ENCODE peak calls at places on chromosomes 5 and 9, in four cellular contexts. M is substantia nigra, L is DMS 273 treated with DMSO at 0.1 percent for 48 hours, Y is H4. P is an unnamed sample.

GRCh38 chr9:121698627-121699270 is 47.3 kb downstream of the DAB2IP start:
- DNase-seq in M (no peak), Y (no peak), L (no peak), P (no peak)

GRCh38 chr5:116510525-116510924 is 64.1 kb downstream of the SEMA6A start:
- DNase-seq in M (no peak), L (no peak), Y (no peak), P (no peak)

GRCh38 chr5:101561018-101561417 is 657.9 kb upstream of the ST8SIA4 start:
- DNase-seq in M (no peak), L (no peak), Y (no peak), P (no peak)

GRCh38 chr5:157447246-157447645 is 12.8 kb upstream of the NIPAL4 start:
- DNase-seq in M (no peak), Y (no peak), L (no peak), P (no peak)

GRCh38 chr5:56856779-56857178 is 41.4 kb downstream of the MAP3K1 start:
- DNase-seq in L (no peak), M (no peak), Y (no peak), P (no peak)

GRCh38 chr9:135080286-135081263 is 6.9 kb upstream of the OLFM1 start:
- DNase-seq in L (no peak), Y (no peak), M (no peak), P (no peak)

GRCh38 chr5:135979510-135979909 is 24.7 kb upstream of the LECT2 start:
- DNase-seq in Y (no peak), M (no peak), L (no peak), P (no peak)

GRCh38 chr9:134396825-134397224 is 70.6 kb downstream of the RXRA start:
- DNase-seq in L (no peak), M (no peak), Y (no peak), P (no peak)

GRCh38 chr5:4949108-4949507 is 191.0 kb upstream of the ADAMTS16 start:
- DNase-seq in M (no peak), Y (no peak), L (no peak), P (no peak)

GRCh38 chr9:122134822-122135528 is 24.6 kb downstream of the NDUFA8 start:
- DNase-seq in M (no peak), L (no peak), Y (no peak), P (no peak)

GRCh38 chr9:122816163-122816867 is 12.1 kb downstream of the PDCL start:
- DNase-seq in Y (no peak), L (no peak), M (no peak), P (no peak)

GRCh38 chr9:129022037-129022436 is 6.1 kb downstream of the SH3GLB2 start:
- DNase-seq in M (no peak), L (no peak), Y (no peak), P (no peak)

GRCh38 chr5:140344683-140345423 is 1.6 kb downstream of the HBEGF start:
- DNase-seq in Y (no peak), M (no peak), L (no peak), P (no peak)

GRCh38 chr5:127886141-127886540 is 182.9 kb downstream of the CCDC192 start:
- DNase-seq in M (no peak), Y (no peak), L (no peak), P (no peak)

GRCh38 chr5:173047838-173048105 is 8.4 kb upstream of the CREBRF start:
- DNase-seq in Y (no peak), M (no peak), L (no peak), P (no peak)

GRCh38 chr5:14640765-14641164 is 23.8 kb upstream of the OTULIN start:
- DNase-seq in L (no peak), Y (no peak), M (no peak), P (no peak)

GRCh38 chr5:43315262-43315661 is 2.0 kb upstream of the HMGCS1 start:
- DNase-seq in Y (peak), L (no peak), M (no peak), P (no peak)

GRCh38 chr5:74873525-74874249 is 7.5 kb upstream of the FAM169A start:
- DNase-seq in L (no peak), Y (no peak), M (no peak), P (no peak)

GRCh38 chr5:134566181-134566740 is 40.8 kb downstream of the JADE2 start:
- DNase-seq in L (no peak), Y (no peak), M (no peak), P (no peak)

GRCh38 chr5:181246276-181247050 is 2.8 kb upstream of the RACK1 start:
- DNase-seq in Y (peak), M (no peak), L (no peak), P (no peak)

GRCh38 chr9:95143591-95144561 is 173.6 kb downstream of the FANCC start:
- DNase-seq in Y (no peak), M (no peak), L (no peak), P (no peak)

GRCh38 chr5:180844432-180844831 is 16.6 kb downstream of the ZFP62 start:
- DNase-seq in L (no peak), Y (no peak), M (no peak), P (no peak)

GRCh38 chr5:34991486-34992238 is 56.1 kb downstream of the AGXT2 start:
- DNase-seq in Y (peak), L (no peak), M (no peak), P (no peak)

GRCh38 chr5:146130440-146131045 is 25.2 kb upstream of the PLAC8L1 start:
- DNase-seq in M (no peak), Y (peak), L (no peak), P (no peak)

GRCh38 chr5:134070979-134071849 is 43.3 kb upstream of the TCF7 start:
- DNase-seq in Y (no peak), M (no peak), L (no peak), P (no peak)

GRCh38 chr9:33244150-33244784 is 4.3 kb downstream of the SPINK4 start:
- DNase-seq in L (no peak), M (no peak), Y (no peak), P (no peak)

GRCh38 chr5:173671121-173671949 is 54.9 kb upstream of the BOD1 start:
- DNase-seq in M (peak), Y (no peak), L (no peak), P (peak)

GRCh38 chr5:33981408-33982171 is 2.9 kb downstream of the SLC45A2 start:
- DNase-seq in Y (peak), M (no peak), L (no peak), P (no peak)

GRCh38 chr9:70435948-70436347 is 21.5 kb upstream of the KLF9 start:
- DNase-seq in Y (peak), L (no peak), M (no peak), P (no peak)

GRCh38 chr9:101093620-101094019 is 65.1 kb downstream of the PLPPR1 start:
- DNase-seq in M (no peak), Y (no peak), L (no peak), P (no peak)

GRCh38 chr9:89619019-89619418 is 14.2 kb downstream of the GADD45G start:
- DNase-seq in L (no peak), M (no peak), Y (no peak), P (no peak)

GRCh38 chr9:116998305-116998704 is 311.2 kb downstream of the TRIM32 start:
- DNase-seq in M (no peak), L (no peak), Y (no peak), P (no peak)

GRCh38 chr5:56402273-56403223 is 169.4 kb upstream of the ANKRD55 start:
- DNase-seq in Y (no peak), M (no peak), L (no peak), P (no peak)

GRCh38 chr9:20205821-20206220 is 416.5 kb downstream of the MLLT3 start:
- DNase-seq in Y (no peak), M (no peak), L (no peak), P (no peak)

GRCh38 chr5:172403191-172403794 is 51.0 kb downstream of the SH3PXD2B start:
- DNase-seq in L (no peak), Y (no peak), M (peak), P (peak)